ENCODE peak calls at places on chromosome 16, in seven cellular contexts. E is activated CD8-positive, alpha-beta T cell treated with anti-CD3 and anti-CD28 coated beads for 36 hours; X is BE2C; O is BJ; G is A549; V is AG04450; H is HFF-Myc. Y is an unnamed sample.

GRCh38 chr16:68284847-68285246 is 20.5 kb downstream of the SLC7A6 start:
- DNase-seq in E (peak), X (no peak), O (no peak), G (no peak), V (no peak), H (no peak), Y (peak)

GRCh38 chr16:14111713-14112538 is 40.8 kb downstream of the MRTFB start:
- DNase-seq in E (no peak), X (peak), O (no peak), G (no peak), V (no peak), H (no peak), Y (no peak)

GRCh38 chr16:89308391-89309333 is 91.2 kb downstream of the ZNF778 start:
- DNase-seq in E (peak), X (no peak), O (no peak), G (no peak), V (no peak), H (no peak), Y (no peak)

GRCh38 chr16:54071516-54071915 is 215.1 kb downstream of the IRX3 start:
- DNase-seq in E (no peak), X (no peak), O (no peak), G (no peak), V (no peak), H (no peak), Y (no peak)

GRCh38 chr16:85199069-85199725 is 86.9 kb upstream of the CIBAR2 start:
- DNase-seq in E (no peak), X (no peak), O (peak), G (peak), V (no peak), H (no peak), Y (no peak)

GRCh38 chr16:28528463-28528867 is 10.3 kb downstream of the NUPR1 start:
- DNase-seq in E (no peak), X (no peak), O (no peak), G (no peak), V (no peak), H (no peak), Y (no peak)

GRCh38 chr16:7150230-7150629 is 182.4 kb upstream of the RBFOX1 start:
- DNase-seq in E (no peak), X (no peak), O (no peak), G (no peak), V (no peak), H (no peak), Y (no peak)

GRCh38 chr16:51818342-51818944 is 667.4 kb upstream of the SALL1 start:
- DNase-seq in E (peak), X (peak), O (no peak), G (peak), V (peak), H (peak), Y (no peak)

GRCh38 chr16:75679366-75679765 is 2.6 kb upstream of the CPHXL2 start:
- DNase-seq in E (no peak), X (no peak), O (no peak), G (no peak), V (no peak), H (no peak), Y (no peak)

GRCh38 chr16:12951392-12951791 is 50.0 kb downstream of the SHISA9 start:
- DNase-seq in E (no peak), X (no peak), O (no peak), G (no peak), V (no peak), H (no peak), Y (no peak)

GRCh38 chr16:24778676-24779075 is 49.2 kb downstream of the TNRC6A start:
- DNase-seq in E (no peak), X (no peak), O (no peak), G (no peak), V (no peak), H (no peak), Y (no peak)

GRCh38 chr16:46732561-46732960 is 15.6 kb downstream of the MYLK3 start:
- DNase-seq in E (no peak), X (no peak), O (no peak), G (no peak), V (no peak), H (no peak), Y (no peak)

GRCh38 chr16:28873543-28874201 is 4.6 kb upstream of the ATP2A1 start:
- DNase-seq in E (peak), X (peak), O (no peak), G (no peak), V (no peak), H (no peak), Y (peak)

GRCh38 chr16:81932668-81933067 is 78.6 kb downstream of the SDR42E1 start:
- DNase-seq in E (no peak), X (no peak), O (no peak), G (no peak), V (no peak), H (no peak), Y (no peak)

GRCh38 chr16:4760221-4760910 is 6.6 kb downstream of the ZNF500 start:
- DNase-seq in E (no peak), X (no peak), O (no peak), G (no peak), V (no peak), H (no peak), Y (no peak)
- TF ChIP-seq CTCF in E (no peak), X (no peak), O (no peak), G (no peak), V (no peak), H (no peak), Y (no peak)

GRCh38 chr16:1204941-1205340 is 20.1 kb downstream of the TPSG1 start:
- DNase-seq in E (no peak), X (no peak), O (no peak), G (no peak), V (no peak), H (no peak), Y (no peak)
- TF ChIP-seq CTCF in E (no peak), X (no peak), O (no peak), G (no peak), V (no peak), H (no peak), Y (no peak)

DNA sequence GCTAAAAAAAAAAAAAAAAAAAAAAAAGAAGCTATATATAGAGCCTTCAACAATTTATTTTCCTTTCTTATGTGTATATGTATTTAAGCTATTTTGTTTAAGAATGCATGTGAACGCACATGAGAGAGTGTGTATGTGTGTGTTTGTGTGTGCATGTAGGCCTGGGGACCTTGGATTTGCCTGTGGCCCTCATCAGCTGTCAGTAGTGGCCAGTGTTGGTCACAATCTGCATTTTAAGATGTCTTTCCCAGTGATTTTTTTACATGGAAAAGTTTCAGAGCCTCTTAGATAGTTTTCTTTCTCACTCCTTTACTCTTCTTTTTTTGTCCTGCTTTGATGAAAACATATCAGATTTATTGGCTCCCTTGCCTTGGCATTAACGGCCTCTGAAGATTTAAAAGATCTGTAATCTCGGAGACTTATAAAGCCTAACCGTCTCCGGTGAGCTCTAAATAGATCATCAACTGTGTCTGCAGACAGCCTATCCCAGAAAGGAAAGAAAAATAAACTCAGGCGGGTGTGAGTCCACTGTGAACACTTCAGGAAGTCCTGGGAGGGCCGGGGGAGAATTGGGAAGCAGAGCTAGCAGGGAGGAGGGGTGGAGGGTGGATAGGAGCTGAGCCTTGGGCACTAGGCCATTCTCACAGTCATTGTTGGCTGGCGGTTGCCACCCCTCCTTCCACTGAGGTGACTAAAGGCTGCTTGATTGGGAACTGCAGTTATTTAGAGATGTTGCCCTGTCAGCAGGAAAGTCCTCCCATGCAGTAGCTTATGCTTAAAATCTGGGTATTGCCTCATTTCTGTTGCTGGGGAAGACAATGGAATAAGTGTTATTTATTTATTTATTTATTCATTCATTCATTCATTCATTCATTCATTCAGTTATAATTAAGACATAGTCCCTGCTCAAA is 86.8 kb downstream of the WWP2 start:
- DNase-seq in E (no peak), X (no peak), O (peak), G (no peak), V (peak), H (peak), Y (peak)
- TF ChIP-seq CTCF in E (no peak), X (no peak), O (peak), G (no peak), V (no peak), H (no peak), Y (no peak)

GRCh38 chr16:27241658-27242057 is 26.9 kb downstream of the NSMCE1 start:
- DNase-seq in E (no peak), X (no peak), O (no peak), G (no peak), V (no peak), H (no peak), Y (peak)

GRCh38 chr16:27242398-27242797 is 26.2 kb downstream of the NSMCE1 start:
- DNase-seq in E (no peak), X (no peak), O (no peak), G (no peak), V (no peak), H (no peak), Y (no peak)

GRCh38 chr16:27243725-27244362 is 24.7 kb downstream of the NSMCE1 start:
- DNase-seq in E (no peak), X (no peak), O (no peak), G (no peak), V (no peak), H (no peak), Y (no peak)

GRCh38 chr16:27244363-27244755 is 24.2 kb downstream of the NSMCE1 start:
- DNase-seq in E (no peak), X (no peak), O (no peak), G (no peak), V (no peak), H (no peak), Y (no peak)

DNA sequence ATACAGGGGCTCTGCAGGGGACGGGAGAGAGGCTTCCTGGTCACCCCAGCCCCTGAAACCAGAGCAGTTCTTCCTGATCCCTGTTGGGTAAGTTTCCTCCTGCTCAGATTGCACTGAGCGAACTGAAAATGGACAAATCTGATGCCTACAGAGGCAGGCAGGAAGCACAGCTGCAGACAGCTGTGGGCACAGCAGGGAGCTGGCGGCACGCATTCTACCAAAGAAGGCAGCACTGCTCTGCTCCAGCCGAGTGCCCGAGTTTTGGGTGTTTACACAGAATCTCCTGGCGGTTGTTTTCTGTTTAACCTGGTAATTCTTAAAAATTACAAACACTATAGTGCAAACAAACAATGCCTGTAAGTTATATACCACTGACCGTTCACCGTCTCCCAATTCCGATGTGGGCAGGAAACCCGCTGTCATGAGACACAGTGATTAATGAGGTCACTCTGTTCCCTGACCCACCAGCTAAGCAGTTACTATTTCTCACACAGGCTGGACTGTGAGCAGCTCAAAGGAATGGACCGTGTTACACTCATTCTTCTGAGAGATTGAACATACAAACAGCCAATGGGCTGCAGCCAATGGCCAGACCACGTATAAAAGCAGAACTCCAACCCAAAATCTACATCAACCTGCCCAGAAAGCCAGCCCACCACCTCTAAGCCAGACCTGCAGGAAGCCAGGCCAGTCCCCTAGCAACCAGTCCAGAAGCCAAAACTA is 25.5 kb downstream of the NSMCE1 start:
- DNase-seq in E (peak), X (no peak), O (no peak), G (peak), V (peak), H (no peak), Y (no peak)
- TF ChIP-seq CTCF in E (no peak), X (no peak), O (no peak), G (no peak), V (peak), H (no peak), Y (no peak)